ENCODE peak calls at places on chromosomes 12 and 14, in seven cellular contexts. O is fibroblast of pulmonary artery, P is pancreas, V is body of pancreas, F is A549, C is GM13976, L is AG09309. G is an unnamed sample.

GRCh38 chr12:99146185-99146584 is 501.1 kb downstream of the APAF1 start:
- DNase-seq in O (peak), P (no peak), V (no peak), F (no peak), C (no peak), L (no peak), G (no peak)

GRCh38 chr12:87952850-87953249 is 76.4 kb downstream of the C12orf50 start:
- DNase-seq in O (no peak), P (no peak), V (no peak), F (no peak), C (no peak), L (no peak), G (no peak)

GRCh38 chr14:22737052-22737451 is 29.4 kb upstream of the OXA1L start:
- DNase-seq in O (no peak), P (no peak), V (no peak), F (no peak), C (peak), L (no peak), G (no peak)

GRCh38 chr12:64088431-64089349 is 133.4 kb downstream of the KICS2 start:
- DNase-seq in O (peak), P (peak), V (peak), F (peak), C (no peak), L (peak), G (peak)

GRCh38 chr14:62947291-62947690 is 98.0 kb downstream of the KCNH5 start:
- DNase-seq in O (no peak), P (no peak), V (no peak), F (no peak), C (no peak), L (no peak), G (no peak)

GRCh38 chr12:77124767-77125166 is 59.4 kb upstream of the E2F7 start:
- DNase-seq in O (no peak), P (no peak), V (no peak), F (no peak), C (no peak), L (no peak), G (no peak)

GRCh38 chr14:92403981-92404380 is 81.0 kb downstream of the SLC24A4 start:
- DNase-seq in O (no peak), P (no peak), V (no peak), F (no peak), C (no peak), L (no peak), G (no peak)

GRCh38 chr12:56590237-56590830 is 39.8 kb downstream of the BAZ2A start:
- DNase-seq in O (peak), P (no peak), V (no peak), F (no peak), C (no peak), L (no peak), G (no peak)

GRCh38 chr12:64110864-64111263 is 111.2 kb downstream of the KICS2 start:
- DNase-seq in O (no peak), P (no peak), V (no peak), F (no peak), C (no peak), L (no peak), G (no peak)

GRCh38 chr12:106080111-106080732 is 58.5 kb downstream of the NUAK1 start:
- DNase-seq in O (peak), P (no peak), V (no peak), F (no peak), C (no peak), L (peak), G (peak)

GRCh38 chr14:102675396-102675795 is 82.9 kb downstream of the RCOR1 start:
- DNase-seq in O (no peak), P (no peak), V (no peak), F (no peak), C (no peak), L (no peak), G (no peak)

GRCh38 chr12:51832708-51833107 is 15.8 kb downstream of the FIGNL2 start:
- DNase-seq in O (peak), P (no peak), V (no peak), F (no peak), C (no peak), L (no peak), G (no peak)

GRCh38 chr14:60357551-60357930 is 108.5 kb downstream of the PPM1A start:
- DNase-seq in O (no peak), P (no peak), V (no peak), F (no peak), C (no peak), L (no peak), G (no peak)

GRCh38 chr12:45644521-45644920 is 85.0 kb upstream of the ARID2 start:
- DNase-seq in O (peak), P (no peak), V (no peak), F (no peak), C (peak), L (no peak), G (no peak)

GRCh38 chr12:25503666-25504065 is 49.4 kb downstream of the LMNTD1 start:
- DNase-seq in O (no peak), P (no peak), V (no peak), F (no peak), C (no peak), L (no peak), G (no peak)

GRCh38 chr12:25497021-25497420 is 56.1 kb downstream of the LMNTD1 start:
- DNase-seq in O (no peak), P (no peak), V (no peak), F (no peak), C (no peak), L (no peak), G (no peak)

GRCh38 chr12:25502071-25502555 is 51.0 kb downstream of the LMNTD1 start:
- DNase-seq in O (no peak), P (no peak), V (no peak), F (no peak), C (no peak), L (no peak), G (no peak)

GRCh38 chr12:25501565-25501964 is 51.5 kb downstream of the LMNTD1 start:
- DNase-seq in O (peak), P (no peak), V (no peak), F (no peak), C (no peak), L (no peak), G (no peak)

DNA sequence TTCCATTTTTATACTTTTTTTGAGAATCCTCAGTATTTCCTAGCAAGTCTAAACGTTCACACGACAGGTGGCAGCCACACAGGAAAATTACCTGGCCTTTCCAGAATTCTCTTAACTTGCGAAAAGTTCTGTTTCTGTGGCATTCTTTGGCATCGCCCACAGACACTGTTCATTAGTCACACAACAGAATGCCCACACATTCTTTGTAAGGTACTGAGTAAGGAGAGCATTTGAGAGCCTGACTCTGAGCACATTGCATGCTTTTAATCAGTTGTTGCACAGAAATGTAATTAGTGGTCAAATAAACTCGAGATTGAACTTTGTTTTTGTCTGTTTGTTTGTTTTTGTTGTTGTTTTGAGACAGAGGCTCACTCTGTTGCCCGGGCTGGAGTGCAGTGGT is 52.4 kb downstream of the LMNTD1 start:
- DNase-seq in O (no peak), P (no peak), V (no peak), F (no peak), C (no peak), L (no peak), G (no peak)
- TF ChIP-seq CTCF in O (no peak), P (no peak), V (no peak), F (no peak), C (no peak), L (no peak), G (no peak)

DNA sequence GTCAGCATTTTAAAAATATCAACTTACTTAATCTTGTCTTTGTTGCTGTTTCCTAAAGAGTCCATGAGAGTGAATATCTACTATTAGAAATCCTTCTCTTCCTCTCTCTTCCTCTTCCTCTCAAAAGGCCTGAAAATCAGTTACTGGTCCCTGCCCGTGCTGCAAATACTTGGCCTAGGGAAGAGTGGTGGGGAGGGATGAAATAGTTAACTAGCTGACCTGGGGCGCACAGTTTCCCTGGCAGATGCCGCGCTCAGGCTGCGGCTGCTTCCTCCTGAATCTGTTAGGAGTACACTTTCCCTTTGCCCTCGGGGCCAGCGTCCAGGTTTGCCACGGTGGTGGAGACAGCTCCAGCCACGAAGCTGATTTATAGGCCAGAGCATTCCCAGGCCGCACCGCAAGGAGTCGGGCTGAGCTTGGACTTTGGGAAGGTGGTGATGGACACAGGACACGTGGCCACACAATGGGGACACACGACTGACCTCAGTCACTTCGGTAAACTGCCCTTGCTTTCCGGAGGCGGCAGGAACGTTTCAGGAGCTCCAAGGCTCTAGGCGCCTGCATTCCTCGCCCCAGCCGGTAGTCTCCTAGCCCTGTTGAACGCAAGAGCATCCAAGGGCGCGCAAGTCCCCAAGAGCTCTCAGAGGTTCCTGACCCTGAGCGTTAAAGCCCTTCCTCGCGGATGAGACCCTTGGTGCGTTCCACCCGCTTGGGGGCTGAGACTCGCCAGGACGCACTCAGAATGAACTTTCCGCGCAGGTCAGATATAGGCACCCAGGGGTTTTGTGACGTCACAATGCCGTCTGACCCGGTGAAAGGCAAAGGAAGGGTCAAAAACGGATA is 7.1 kb upstream of the ASCL1 start:
- DNase-seq in O (no peak), P (no peak), V (peak), F (no peak), C (no peak), L (no peak), G (no peak)
- TF ChIP-seq CTCF in O (no peak), P (no peak), V (peak), F (no peak), C (peak), L (no peak), G (no peak)

DNA sequence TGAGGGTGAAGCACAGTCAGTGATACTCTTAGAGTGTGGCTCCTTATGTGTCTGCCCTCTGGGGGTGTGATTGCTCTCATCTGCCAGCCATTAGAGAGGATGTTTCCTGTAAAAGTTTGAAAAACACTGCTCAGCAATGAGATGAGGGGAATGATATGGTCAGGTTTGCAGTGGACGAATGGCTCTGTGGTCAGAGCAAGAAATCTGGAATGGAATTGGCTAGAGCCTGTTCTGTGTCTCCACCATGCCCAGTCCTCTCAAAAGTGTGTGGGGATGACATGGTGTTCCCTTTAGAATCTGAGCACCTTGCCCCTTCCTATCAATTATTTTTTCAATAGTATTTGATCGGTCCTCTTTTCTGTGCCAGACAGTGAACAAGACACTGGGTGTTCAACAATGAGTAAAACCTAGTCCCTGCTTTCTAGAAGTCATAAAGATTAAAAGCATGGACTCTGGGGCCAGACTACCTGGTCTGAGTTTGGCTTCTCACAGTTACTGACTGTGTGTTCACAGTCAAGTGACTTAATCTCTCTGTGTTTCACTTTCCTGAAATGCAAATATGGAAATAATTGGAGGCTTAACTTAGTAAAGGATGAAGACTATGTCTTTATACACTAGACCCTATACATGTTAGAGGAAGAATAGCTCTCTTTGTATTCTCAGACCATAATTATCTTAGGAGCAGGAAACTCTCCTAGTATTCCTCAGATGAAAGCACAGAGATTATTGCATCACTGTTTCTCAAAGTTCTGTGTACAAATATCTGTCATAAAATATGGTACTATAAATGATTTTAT is 1.6 kb downstream of the ACSS3 start:
- DNase-seq in O (no peak), P (no peak), V (no peak), F (no peak), C (no peak), L (no peak), G (no peak)
- TF ChIP-seq CTCF in O (no peak), P (no peak), V (no peak), F (no peak), C (no peak), L (no peak), G (no peak)

DNA sequence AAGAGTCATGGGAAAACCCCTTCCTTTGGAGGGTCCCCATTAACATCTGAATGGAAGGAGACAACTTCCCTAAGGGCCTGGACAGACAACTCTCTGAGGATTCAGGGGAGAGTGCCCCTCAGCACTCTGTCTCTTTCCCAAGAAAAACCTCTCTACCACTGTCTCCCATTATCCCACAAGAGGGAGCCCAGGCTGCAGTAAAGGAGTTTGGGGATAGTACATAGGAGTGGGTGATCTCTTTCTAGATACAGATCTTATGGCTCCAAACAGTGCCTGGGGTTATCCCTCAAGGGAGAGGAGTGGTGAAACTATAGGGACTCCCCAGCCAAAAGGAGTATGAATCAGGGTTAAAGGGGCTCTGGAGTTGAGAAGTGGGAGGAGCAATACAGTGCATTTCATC is 6.1 kb downstream of the WNT10B start:
- DNase-seq in O (no peak), P (no peak), V (no peak), F (no peak), C (no peak), L (no peak), G (no peak)
- TF ChIP-seq CTCF in O (peak), P (no peak), V (no peak), F (peak), C (no peak), L (peak), G (peak)

GRCh38 chr14:21070083-21070609 is at the start of gene ARHGEF40:
- DNase-seq in O (peak), P (peak), V (peak), F (peak), C (peak), L (no peak), G (no peak)

GRCh38 chr14:21066882-21067502 is 3.1 kb upstream of the ARHGEF40 start:
- DNase-seq in O (no peak), P (no peak), V (no peak), F (peak), C (peak), L (no peak), G (no peak)

GRCh38 chr14:21069388-21070082 is 569 bp upstream of the ARHGEF40 start:
- DNase-seq in O (peak), P (peak), V (peak), F (peak), C (peak), L (no peak), G (no peak)

GRCh38 chr14:21070610-21071224 is 613 bp downstream of the ARHGEF40 start:
- DNase-seq in O (peak), P (peak), V (peak), F (peak), C (peak), L (no peak), G (no peak)

DNA sequence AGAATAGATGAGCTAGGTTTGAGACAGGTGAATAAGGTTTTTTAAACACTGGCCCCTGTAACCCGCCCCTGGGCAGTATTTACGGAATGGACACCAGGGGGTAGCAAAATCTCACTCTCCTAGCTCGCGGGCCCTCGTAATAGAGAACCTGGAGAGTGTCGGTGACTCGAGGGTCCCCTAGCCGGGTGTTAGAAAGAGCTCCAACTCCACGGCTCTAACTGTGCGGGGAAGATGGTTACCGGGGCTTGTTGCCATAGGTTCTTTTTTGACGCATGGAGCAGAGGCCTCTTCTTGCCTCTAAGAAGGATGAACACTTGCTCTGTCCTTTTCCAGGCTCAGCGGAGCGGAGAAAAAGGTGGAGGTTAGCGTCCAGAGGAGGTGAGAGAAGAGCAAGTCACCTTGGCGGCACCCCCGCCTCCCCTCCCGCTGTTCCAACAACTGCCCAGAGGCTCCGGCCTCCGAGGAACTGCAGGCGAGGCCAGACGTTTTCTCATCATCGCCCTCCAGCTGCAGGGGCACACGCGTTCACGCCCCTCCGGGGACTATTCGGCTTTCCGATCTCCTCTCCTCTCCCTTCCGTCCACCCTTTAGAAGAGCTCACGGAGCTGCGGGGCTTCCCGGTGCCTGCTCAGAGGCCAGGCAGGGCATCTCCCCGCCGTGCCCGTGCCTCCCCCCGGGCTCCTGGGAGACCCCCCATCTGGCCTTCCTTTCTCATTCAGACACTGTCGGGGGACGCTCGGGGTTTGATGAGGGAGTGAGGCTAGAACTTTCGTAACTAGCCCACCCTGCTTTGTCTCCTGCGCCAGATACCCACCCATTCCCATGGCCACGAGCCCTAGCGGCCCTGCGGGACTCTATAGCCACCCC is 1.4 kb upstream of the ARHGEF40 start:
- DNase-seq in O (peak), P (peak), V (peak), F (peak), C (peak), L (no peak), G (no peak)
- TF ChIP-seq CTCF in O (peak), P (peak), V (peak), F (peak), C (no peak), L (peak), G (peak)

DNA sequence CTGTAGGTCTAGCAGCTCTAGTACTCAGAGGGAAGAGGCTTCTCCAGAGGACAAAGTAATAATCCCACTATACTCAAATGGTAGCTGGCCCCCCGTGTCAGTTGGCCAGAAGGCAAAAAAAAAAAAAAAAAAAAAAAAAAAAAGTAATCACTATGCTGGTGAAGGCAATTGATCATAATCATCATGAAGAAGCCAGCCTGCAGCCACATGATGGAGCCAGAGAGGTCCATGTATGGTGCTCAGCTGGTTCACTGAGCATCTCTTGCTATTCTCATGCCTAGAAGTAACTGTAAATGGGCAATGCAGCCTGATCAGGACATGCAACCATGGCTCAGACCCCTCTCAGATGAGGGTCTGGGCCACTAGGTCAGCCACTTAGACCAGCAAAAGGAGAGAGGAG is 378.8 kb downstream of the MED13L start:
- DNase-seq in O (no peak), P (no peak), V (no peak), F (no peak), C (no peak), L (no peak), G (no peak)
- TF ChIP-seq CTCF in O (no peak), P (no peak), V (no peak), F (peak), C (no peak), L (peak), G (peak)

DNA sequence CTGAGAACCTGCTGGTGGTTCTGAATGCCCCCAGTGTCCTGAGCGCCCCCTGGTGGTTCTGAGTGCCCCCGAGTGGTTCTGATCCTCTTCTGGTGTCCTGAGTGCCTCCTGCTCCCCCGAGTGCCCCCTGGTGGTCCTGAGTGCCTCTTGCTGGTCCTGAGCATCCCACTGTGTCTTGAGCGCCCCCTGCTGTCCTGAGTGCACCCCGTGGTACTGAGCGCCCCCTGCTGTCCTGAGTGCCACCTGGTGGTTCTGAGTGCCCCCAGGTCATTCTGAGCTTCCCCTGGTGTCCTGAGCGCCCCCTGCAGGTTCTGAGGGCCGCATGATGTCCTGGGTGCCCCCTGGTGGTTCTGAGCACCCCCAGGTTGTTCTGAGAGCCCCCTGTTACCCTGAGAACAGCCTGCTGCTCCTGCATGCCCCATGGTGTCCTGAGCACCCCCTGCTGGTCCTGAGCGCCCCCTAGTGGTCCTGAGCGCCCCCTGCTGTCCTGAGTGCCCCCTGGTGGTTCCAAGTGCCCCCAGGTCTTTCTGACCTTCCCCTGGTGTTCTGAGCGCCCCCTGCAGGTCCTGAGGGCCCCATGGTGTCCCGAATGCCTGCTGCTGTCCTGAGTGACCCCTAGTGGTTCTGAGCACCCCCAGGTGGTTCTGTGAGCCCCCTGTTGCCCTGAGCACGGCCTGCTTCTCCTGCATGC is 1165.4 kb downstream of the TMEM121 start:
- DNase-seq in O (no peak), P (no peak), V (peak), F (no peak), C (peak), L (no peak), G (no peak)
- TF ChIP-seq CTCF in O (no peak), P (no peak), V (peak), F (no peak), C (peak), L (peak), G (peak)

GRCh38 chr12:130859128-130859527 is 12.7 kb upstream of the RAN start:
- DNase-seq in O (no peak), P (no peak), V (no peak), F (no peak), C (no peak), L (no peak), G (no peak)
- TF ChIP-seq CTCF in O (no peak), P (no peak), V (no peak), F (no peak), C (no peak), L (no peak), G (no peak)

GRCh38 chr14:38405851-38406630 is 150.1 kb upstream of the CLEC14A start:
- DNase-seq in O (peak), P (no peak), V (no peak), F (no peak), C (no peak), L (peak), G (peak)
- TF ChIP-seq CTCF in O (peak), P (no peak), V (no peak), F (no peak), C (no peak), L (peak), G (peak)